ENCODE peak calls at places on chromosomes 1 and 21, in nine cellular contexts. G is NCI-H1092; K is cardiac fibroblast; U is activated naive CD4-positive, alpha-beta T cell; O is mesenteric fat pad; D is kidney epithelial cell; A is BJ; V is RWPE1; Q is stimulated activated CD8-positive, alpha-beta memory T cell treated with anti-CD3 and anti-CD28 coated beads, Interleukin-7, amount 100 ng/mL, for 1 hour. C is an unnamed sample.
A peak's percentile ranks its signal among the peaks of the same experiment; 100 is the strongest.

GRCh38 chr1:50774759-50775351 is 185.2 kb downstream of the FAF1 start:
- DNase-seq in G (peak; percentile 27), K (peak; percentile 78), U (no peak), O (no peak), D (peak; percentile 14), A (no peak), V (peak; percentile 39), Q (no peak), C (peak; percentile 16)

GRCh38 chr1:204624631-204625216 is 60.8 kb downstream of the LRRN2 start:
- DNase-seq in G (no peak), K (no peak), U (no peak), O (no peak), D (no peak), A (no peak), V (no peak), Q (no peak), C (peak; percentile 72)

GRCh38 chr1:5745776-5746610 is 246.2 kb downstream of the NPHP4 start:
- DNase-seq in G (no peak), K (peak; percentile 62), U (peak; percentile 12), O (peak; percentile 88), D (peak; percentile 7), A (no peak), V (peak; percentile 87), Q (peak; percentile 45), C (peak; percentile 26)

GRCh38 chr1:228009828-228010775 is 3.3 kb downstream of the WNT3A start:
- DNase-seq in G (peak; percentile 27), K (no peak), U (no peak), O (peak; percentile 82), D (no peak), A (no peak), V (no peak), Q (no peak), C (no peak)

GRCh38 chr1:22772054-22772453 is 61.4 kb downstream of the EPHB2 start:
- DNase-seq in G (peak; percentile 37), K (no peak), U (no peak), O (no peak), D (no peak), A (no peak), V (no peak), Q (no peak), C (no peak)

GRCh38 chr1:67771152-67771551 is 62.1 kb downstream of the GNG12 start:
- DNase-seq in G (no peak), K (peak; percentile 86), U (no peak), O (no peak), D (peak; percentile 58), A (no peak), V (peak; percentile 38), Q (no peak), C (peak; percentile 96)

GRCh38 chr1:31011719-31012118 is 53.8 kb downstream of the PUM1 start:
- DNase-seq in G (no peak), K (no peak), U (no peak), O (no peak), D (no peak), A (no peak), V (no peak), Q (no peak), C (no peak)

GRCh38 chr1:64516301-64516700 is 46.4 kb downstream of the CACHD1 start:
- DNase-seq in G (no peak), K (peak; percentile 49), U (no peak), O (no peak), D (no peak), A (no peak), V (no peak), Q (no peak), C (peak; percentile 8)

GRCh38 chr1:24364975-24365678 is 46.0 kb downstream of the GRHL3 start:
- DNase-seq in G (no peak), K (peak; percentile 95), U (no peak), O (no peak), D (peak; percentile 67), A (peak; percentile 61), V (peak; percentile 95), Q (no peak), C (peak; percentile 82)

GRCh38 chr1:15196807-15197530 is 43.4 kb downstream of the TMEM51 start:
- DNase-seq in G (no peak), K (no peak), U (no peak), O (no peak), D (no peak), A (no peak), V (no peak), Q (no peak), C (no peak)

GRCh38 chr1:197649188-197649587 is 126.1 kb downstream of the DENND1B start:
- DNase-seq in G (no peak), K (no peak), U (no peak), O (no peak), D (no peak), A (no peak), V (no peak), Q (no peak), C (no peak)

GRCh38 chr1:68322837-68323687 is 90.7 kb upstream of the WLS start:
- DNase-seq in G (no peak), K (peak; percentile 55), U (no peak), O (no peak), D (peak; percentile 71), A (no peak), V (no peak), Q (no peak), C (no peak)

GRCh38 chr21:35048706-35049617 is at the start of gene RUNX1:
- DNase-seq in G (no peak), K (peak; percentile 80), U (peak; percentile 49), O (no peak), D (peak; percentile 67), A (no peak), V (peak; percentile 5), Q (peak; percentile 46), C (peak; percentile 61)

GRCh38 chr1:236516929-236517704 is 6.7 kb upstream of the LGALS8 start:
- DNase-seq in G (no peak), K (peak; percentile 81), U (no peak), O (no peak), D (no peak), A (peak; percentile 53), V (peak; percentile 63), Q (no peak), C (peak; percentile 30)

GRCh38 chr1:42646056-42646455 is 12.2 kb upstream of the PPIH start:
- DNase-seq in G (no peak), K (peak; percentile 42), U (no peak), O (no peak), D (no peak), A (no peak), V (no peak), Q (no peak), C (no peak)

GRCh38 chr21:36663033-36663855 is 35.7 kb upstream of the SIM2 start:
- DNase-seq in G (no peak), K (peak; percentile 21), U (no peak), O (peak; percentile 33), D (no peak), A (no peak), V (peak; percentile 12), Q (no peak), C (no peak)

GRCh38 chr1:224751547-224752311 is 135.6 kb downstream of the CNIH3 start:
- DNase-seq in G (no peak), K (no peak), U (no peak), O (no peak), D (no peak), A (no peak), V (no peak), Q (no peak), C (no peak)